ENCODE peak calls at places on chromosomes 7 and 10, in nine cellular contexts. S, P, U, A, K, G, M, O and N are unnamed samples.

GRCh38 chr10:82882722-82883121 is 1007.7 kb downstream of the NRG3 start:
- DNase-seq in S (no peak), P (no peak), U (no peak), A (no peak), K (no peak), G (no peak), M (no peak), O (no peak), N (no peak)

GRCh38 chr10:23557777-23558176 is 118.9 kb downstream of the OTUD1 start:
- DNase-seq in S (no peak), P (no peak), U (no peak), A (no peak), K (no peak), G (no peak), M (no peak), O (no peak), N (no peak)

GRCh38 chr7:44138698-44139097 is 2.4 kb downstream of the MYL7 start:
- DNase-seq in S (no peak), P (no peak), U (no peak), A (no peak), K (no peak), G (no peak), M (no peak), O (no peak), N (no peak)

GRCh38 chr7:140723002-140723401 is 26.5 kb downstream of the NDUFB2 start:
- DNase-seq in S (no peak), P (no peak), U (no peak), A (no peak), K (no peak), G (no peak), M (no peak), O (no peak), N (no peak)

GRCh38 chr7:33932221-33932620 is 26.9 kb downstream of the BMPER start:
- DNase-seq in S (no peak), P (no peak), U (no peak), A (no peak), K (no peak), G (no peak), M (no peak), O (no peak), N (no peak)

GRCh38 chr10:5502903-5503835 is 3.8 kb upstream of the CALML5 start:
- DNase-seq in S (no peak), P (no peak), U (peak; percentile 87), A (no peak), K (peak; percentile 32), G (no peak), M (no peak), O (no peak), N (no peak)

GRCh38 chr7:70533614-70534013 is 598.3 kb upstream of the GALNT17 start:
- DNase-seq in S (no peak), P (no peak), U (no peak), A (no peak), K (no peak), G (no peak), M (no peak), O (no peak), N (no peak)

GRCh38 chr7:24378871-24379608 is 95.0 kb downstream of the NPY start:
- DNase-seq in S (no peak), P (no peak), U (no peak), A (no peak), K (no peak), G (no peak), M (peak; percentile 77), O (no peak), N (no peak)

GRCh38 chr10:35690534-35690933 is 48.4 kb upstream of the FZD8 start:
- DNase-seq in S (peak; percentile 8), P (no peak), U (peak; percentile 39), A (no peak), K (no peak), G (no peak), M (no peak), O (no peak), N (no peak)

GRCh38 chr7:146655928-146656797 is 539.6 kb downstream of the CNTNAP2 start:
- DNase-seq in S (no peak), P (no peak), U (no peak), A (no peak), K (no peak), G (no peak), M (no peak), O (no peak), N (no peak)

GRCh38 chr10:133616371-133617130 is 10.0 kb downstream of the FRG2B start:
- DNase-seq in S (no peak), P (no peak), U (peak; percentile 58), A (no peak), K (no peak), G (no peak), M (peak; percentile 90), O (no peak), N (no peak)

GRCh38 chr10:28925154-28925663 is 247.9 kb downstream of the BAMBI start:
- DNase-seq in S (no peak), P (peak; percentile 70), U (no peak), A (no peak), K (no peak), G (peak; percentile 47), M (peak; percentile 68), O (no peak), N (no peak)

GRCh38 chr7:73703985-73704639 is 15.4 kb downstream of the STX1A start:
- DNase-seq in S (no peak), P (peak; percentile 87), U (peak; percentile 57), A (peak; percentile 89), K (peak; percentile 87), G (peak; percentile 86), M (no peak), O (no peak), N (no peak)

GRCh38 chr10:8331387-8331786 is 276.9 kb downstream of the GATA3 start:
- DNase-seq in S (no peak), P (no peak), U (no peak), A (no peak), K (no peak), G (no peak), M (no peak), O (no peak), N (no peak)

GRCh38 chr7:97187067-97187466 is 69.6 kb downstream of the SDHAF3 start:
- DNase-seq in S (no peak), P (no peak), U (no peak), A (no peak), K (no peak), G (no peak), M (no peak), O (no peak), N (no peak)

GRCh38 chr7:32298403-32299132 is 191.6 kb downstream of the LSM5 start:
- DNase-seq in S (no peak), P (peak; percentile 83), U (no peak), A (peak; percentile 43), K (no peak), G (no peak), M (no peak), O (no peak), N (no peak)

GRCh38 chr10:10727812-10728211 is 289.9 kb upstream of the CELF2 start:
- DNase-seq in S (no peak), P (no peak), U (no peak), A (no peak), K (no peak), G (no peak), M (no peak), O (no peak), N (no peak)
- TF ChIP-seq EP300 in S (no peak), P (no peak), U (no peak), A (no peak), K (no peak), G (no peak), M (no peak), O (no peak), N (no peak)

DNA sequence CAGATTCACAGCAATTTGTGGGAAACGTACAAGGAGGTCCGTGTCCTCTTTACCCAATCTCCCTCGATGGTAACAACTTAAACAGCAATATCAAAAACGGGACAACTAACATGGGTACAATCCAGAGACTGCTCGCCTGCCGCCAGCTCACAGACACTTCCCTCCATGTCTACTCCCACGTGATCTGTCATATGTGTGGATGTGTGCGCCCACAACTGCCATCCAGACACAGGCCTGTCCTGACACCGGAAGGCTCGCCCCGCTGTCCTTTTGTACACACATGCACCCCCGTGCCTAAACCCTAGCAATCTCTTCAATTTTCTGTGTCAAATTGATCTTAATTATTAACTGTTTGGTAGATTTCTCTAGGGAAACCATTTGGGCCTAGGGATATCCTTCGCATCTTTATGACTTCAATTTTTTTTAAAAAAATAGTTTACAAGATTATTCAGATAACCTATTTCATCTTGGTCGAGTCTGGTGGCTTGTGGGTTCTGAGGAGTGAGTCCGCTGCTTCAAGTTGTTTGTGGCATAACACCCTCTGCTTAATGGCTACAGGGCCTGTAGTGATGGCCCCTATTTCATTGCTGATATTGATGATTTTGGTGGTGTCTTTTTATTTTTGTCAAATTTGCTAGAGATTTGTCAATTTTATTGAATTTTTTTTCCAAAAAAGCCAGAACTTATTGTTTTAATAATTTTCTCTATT is 260.6 kb downstream of the MAD1L1 start:
- DNase-seq in S (no peak), P (no peak), U (no peak), A (no peak), K (no peak), G (no peak), M (no peak), O (no peak), N (no peak)
- H3K36me3 ChIP-seq in S (peaks cover 3% of the 10 kb centered on the region), P (peaks cover 7% of the 10 kb centered on the region), U (peaks cover 40% of the 10 kb centered on the region), A (no peaks in the 10 kb centered on the region), K (no peaks in the 10 kb centered on the region), G (no peaks in the 10 kb centered on the region), M (peaks cover 28% of the 10 kb centered on the region), O (no peaks in the 10 kb centered on the region), N (peaks cover 24% of the 10 kb centered on the region)

DNA sequence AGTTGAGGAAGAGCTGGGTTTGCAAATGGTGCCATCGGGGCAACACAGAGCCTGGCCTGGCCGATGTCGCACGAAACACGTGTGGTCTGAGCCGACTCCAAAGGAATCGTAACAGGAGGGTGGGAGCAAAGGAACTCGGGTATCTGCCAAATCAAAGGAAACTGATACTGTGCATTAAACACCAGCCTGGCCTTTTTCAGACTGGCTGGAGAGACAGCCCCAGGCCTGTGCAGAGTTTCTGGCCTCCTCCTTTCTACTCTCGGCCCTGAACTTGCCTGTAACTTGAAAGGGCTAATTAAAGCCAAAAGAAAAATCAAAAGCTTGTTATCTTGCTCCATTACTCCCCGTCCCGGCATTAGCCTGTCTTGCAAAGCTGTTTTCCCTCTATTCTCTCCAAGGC is 71.4 kb downstream of the PLXNA4 start:
- DNase-seq in S (no peak), P (no peak), U (no peak), A (peak; percentile 53), K (no peak), G (peak; percentile 60), M (no peak), O (no peak), N (no peak)
- TF ChIP-seq EP300 in S (no peak), P (no peak), U (no peak), A (no peak), K (no peak), G (no peak), M (no peak), O (no peak), N (no peak)

DNA sequence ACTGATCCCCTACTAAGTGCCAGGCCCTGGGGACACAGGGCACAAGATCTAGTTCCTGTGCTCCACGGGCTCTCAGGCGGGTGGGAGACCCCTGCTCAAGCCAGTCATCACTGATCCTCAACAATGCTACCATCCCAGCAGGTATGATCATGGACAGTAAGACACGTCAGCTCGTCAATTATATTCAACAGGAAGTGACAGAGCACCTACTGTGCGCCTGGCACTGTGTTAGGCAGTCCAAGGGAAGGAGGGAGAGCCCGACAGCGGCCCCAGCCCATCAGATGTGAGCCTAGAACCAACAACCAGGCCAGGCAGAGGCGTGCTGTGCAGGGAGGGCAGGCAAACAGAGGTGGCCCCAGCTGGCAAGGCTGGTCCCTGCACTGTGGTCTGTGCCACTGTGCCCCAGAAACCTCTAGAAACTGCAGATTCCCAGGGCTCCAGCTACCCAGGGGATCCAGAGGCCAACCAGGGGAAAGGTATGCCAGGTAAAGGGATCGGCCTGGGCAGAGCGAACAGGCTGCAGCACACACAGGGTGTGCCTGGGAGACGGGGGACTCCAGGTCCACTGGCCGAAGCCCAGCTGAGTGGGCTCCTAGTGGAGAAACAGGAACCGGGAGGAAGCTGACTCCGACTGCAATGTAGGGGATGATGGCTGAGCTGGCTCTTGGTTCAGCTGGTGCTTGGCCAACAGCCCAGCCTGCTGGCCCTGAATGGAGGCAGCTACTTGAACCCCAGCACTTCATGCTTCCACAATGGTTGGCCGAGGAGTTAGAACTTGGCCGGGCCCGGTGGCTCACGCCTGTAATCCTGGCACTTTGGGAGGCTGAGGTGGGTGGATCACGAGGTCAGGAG is 26.7 kb upstream of the FRAT2 start:
- DNase-seq in S (no peak), P (no peak), U (no peak), A (no peak), K (no peak), G (no peak), M (no peak), O (no peak), N (no peak)
- H3K36me3 ChIP-seq in S (peaks cover 31% of the 10 kb centered on the region), P (peaks cover 43% of the 10 kb centered on the region), U (peaks cover 93% of the 10 kb centered on the region), A (peaks cover 12% of the 10 kb centered on the region), K (peaks cover 21% of the 10 kb centered on the region), G (no peaks in the 10 kb centered on the region), M (peaks cover 80% of the 10 kb centered on the region), O (no peaks in the 10 kb centered on the region), N (peaks cover 77% of the 10 kb centered on the region)